ENCODE peak calls at places on chromosomes 3 and 15, in eight cellular contexts. One of them, this sample, is unnamed.
A peak's percentile ranks its signal among the peaks of the same experiment; 100 is the strongest.

GRCh38 chr3:190108789-190109188 is 11.9 kb downstream of the P3H2 start:
- DNase-seq in ovary: no peak
- DNase-seq in tibial artery: no peak
- DNase-seq in OCI-LY7: no peak
- DNase-seq in HCT116: no peak
- DNase-seq in Peyer's patch: no peak
- DNase-seq in gastrocnemius medialis: no peak
- DNase-seq in K562: no peak
- DNase-seq in this sample: no peak

GRCh38 chr3:67593761-67594234 is 60.6 kb downstream of the SUCLG2 start:
- DNase-seq in HCT116: no peak
- DNase-seq in ovary: no peak
- DNase-seq in OCI-LY7: peak; percentile 18
- DNase-seq in tibial artery: no peak
- DNase-seq in Peyer's patch: no peak
- DNase-seq in gastrocnemius medialis: no peak
- DNase-seq in K562: no peak
- DNase-seq in this sample: peak; percentile 9

GRCh38 chr3:131591394-131591990 is 88.7 kb upstream of the MRPL3 start:
- DNase-seq in K562: no peak
- DNase-seq in HCT116: no peak
- DNase-seq in OCI-LY7: no peak
- DNase-seq in tibial artery: no peak
- DNase-seq in gastrocnemius medialis: no peak
- DNase-seq in Peyer's patch: no peak
- DNase-seq in ovary: peak; percentile 51
- DNase-seq in this sample: peak; percentile 68

GRCh38 chr15:36507458-36507857 is 72.0 kb upstream of the CDIN1 start:
- DNase-seq in Peyer's patch: no peak
- DNase-seq in OCI-LY7: no peak
- DNase-seq in tibial artery: no peak
- DNase-seq in gastrocnemius medialis: no peak
- DNase-seq in HCT116: no peak
- DNase-seq in K562: no peak
- DNase-seq in ovary: no peak
- DNase-seq in this sample: no peak

GRCh38 chr15:30827625-30828303 is 76.0 kb upstream of the FAN1 start:
- DNase-seq in K562: no peak
- DNase-seq in ovary: no peak
- DNase-seq in HCT116: no peak
- DNase-seq in Peyer's patch: no peak
- DNase-seq in tibial artery: no peak
- DNase-seq in gastrocnemius medialis: no peak
- DNase-seq in OCI-LY7: no peak
- DNase-seq in this sample: no peak

GRCh38 chr3:127221062-127222035 is 28.4 kb downstream of the PRR23E start:
- DNase-seq in ovary: no peak
- DNase-seq in tibial artery: no peak
- DNase-seq in Peyer's patch: no peak
- DNase-seq in OCI-LY7: no peak
- DNase-seq in K562: no peak
- DNase-seq in HCT116: no peak
- DNase-seq in gastrocnemius medialis: no peak
- DNase-seq in this sample: no peak

GRCh38 chr3:64094713-64095079 is 71.4 kb upstream of the PSMD6 start:
- DNase-seq in Peyer's patch: no peak
- DNase-seq in K562: no peak
- DNase-seq in HCT116: no peak
- DNase-seq in OCI-LY7: no peak
- DNase-seq in tibial artery: no peak
- DNase-seq in ovary: no peak
- DNase-seq in gastrocnemius medialis: no peak
- DNase-seq in this sample: no peak

GRCh38 chr15:64503197-64503596 is 42.8 kb downstream of the ZNF609 start:
- DNase-seq in HCT116: no peak
- DNase-seq in Peyer's patch: no peak
- DNase-seq in OCI-LY7: peak; percentile 5
- DNase-seq in ovary: no peak
- DNase-seq in tibial artery: no peak
- DNase-seq in gastrocnemius medialis: no peak
- DNase-seq in K562: no peak
- DNase-seq in this sample: no peak

GRCh38 chr3:37391679-37392078 is 217.3 kb upstream of the LRRFIP2 start:
- DNase-seq in gastrocnemius medialis: no peak
- DNase-seq in HCT116: no peak
- DNase-seq in OCI-LY7: no peak
- DNase-seq in tibial artery: no peak
- DNase-seq in Peyer's patch: no peak
- DNase-seq in ovary: no peak
- DNase-seq in K562: no peak
- DNase-seq in this sample: no peak

GRCh38 chr3:187709155-187709554 is 6.8 kb upstream of the RTP2 start:
- DNase-seq in OCI-LY7: peak; percentile 34
- DNase-seq in K562: peak; percentile 20
- DNase-seq in gastrocnemius medialis: no peak
- DNase-seq in tibial artery: no peak
- DNase-seq in Peyer's patch: no peak
- DNase-seq in ovary: no peak
- DNase-seq in HCT116: peak; percentile 31
- DNase-seq in this sample: peak; percentile 16

GRCh38 chr3:19799115-19799514 is 134.9 kb downstream of the EFHB start:
- DNase-seq in gastrocnemius medialis: no peak
- DNase-seq in K562: no peak
- DNase-seq in OCI-LY7: no peak
- DNase-seq in Peyer's patch: no peak
- DNase-seq in HCT116: no peak
- DNase-seq in ovary: no peak
- DNase-seq in tibial artery: no peak
- DNase-seq in this sample: no peak

GRCh38 chr3:136862611-136862951 is 573 bp downstream of the NCK1 start:
- DNase-seq in Peyer's patch: peak; percentile 74
- DNase-seq in gastrocnemius medialis: peak; percentile 38
- DNase-seq in HCT116: peak; percentile 24
- DNase-seq in K562: peak; percentile 34
- DNase-seq in tibial artery: peak; percentile 81
- DNase-seq in ovary: peak; percentile 63
- DNase-seq in OCI-LY7: peak; percentile 68
- DNase-seq in this sample: peak; percentile 55

GRCh38 chr15:64507293-64507802 is 47.0 kb downstream of the ZNF609 start:
- DNase-seq in Peyer's patch: peak; percentile 77
- DNase-seq in OCI-LY7: peak; percentile 62
- DNase-seq in ovary: peak; percentile 84
- DNase-seq in gastrocnemius medialis: peak; percentile 22
- DNase-seq in tibial artery: peak; percentile 78
- DNase-seq in HCT116: no peak
- DNase-seq in K562: peak; percentile 21
- DNase-seq in this sample: peak; percentile 87

GRCh38 chr3:46124216-46125143 is 83.6 kb downstream of the CCR1 start:
- DNase-seq in ovary: no peak
- DNase-seq in HCT116: no peak
- DNase-seq in OCI-LY7: no peak
- DNase-seq in K562: no peak
- DNase-seq in gastrocnemius medialis: no peak
- DNase-seq in Peyer's patch: no peak
- DNase-seq in tibial artery: no peak
- DNase-seq in this sample: no peak

GRCh38 chr3:128430276-128430675 is 36.4 kb downstream of the DNAJB8 start:
- DNase-seq in gastrocnemius medialis: no peak
- DNase-seq in Peyer's patch: no peak
- DNase-seq in HCT116: no peak
- DNase-seq in OCI-LY7: no peak
- DNase-seq in K562: no peak
- DNase-seq in tibial artery: no peak
- DNase-seq in ovary: no peak
- DNase-seq in this sample: no peak

GRCh38 chr15:40444741-40445140 is 4.0 kb downstream of the BAHD1 start:
- DNase-seq in Peyer's patch: no peak
- DNase-seq in OCI-LY7: no peak
- DNase-seq in K562: no peak
- DNase-seq in gastrocnemius medialis: no peak
- DNase-seq in ovary: no peak
- DNase-seq in HCT116: no peak
- DNase-seq in tibial artery: no peak
- DNase-seq in this sample: no peak

GRCh38 chr15:39486546-39487081 is 94.3 kb upstream of the THBS1 start:
- DNase-seq in OCI-LY7: no peak
- DNase-seq in HCT116: no peak
- DNase-seq in Peyer's patch: no peak
- DNase-seq in tibial artery: no peak
- DNase-seq in gastrocnemius medialis: no peak
- DNase-seq in ovary: no peak
- DNase-seq in K562: no peak
- DNase-seq in this sample: no peak

GRCh38 chr15:78049691-78050440 is 27.6 kb downstream of the TBC1D2B start:
- DNase-seq in tibial artery: peak; percentile 48
- DNase-seq in HCT116: no peak
- DNase-seq in K562: no peak
- DNase-seq in OCI-LY7: peak; percentile 53
- DNase-seq in Peyer's patch: peak; percentile 82
- DNase-seq in ovary: no peak
- DNase-seq in gastrocnemius medialis: no peak
- DNase-seq in this sample: no peak

GRCh38 chr3:156586905-156587766 is 32.2 kb upstream of the SSR3 start:
- DNase-seq in gastrocnemius medialis: no peak
- DNase-seq in ovary: no peak
- DNase-seq in OCI-LY7: peak; percentile 10
- DNase-seq in K562: no peak
- DNase-seq in HCT116: no peak
- DNase-seq in tibial artery: no peak
- DNase-seq in Peyer's patch: no peak
- DNase-seq in this sample: no peak

GRCh38 chr3:156416846-156417581 is 137.9 kb downstream of the SSR3 start:
- DNase-seq in tibial artery: no peak
- DNase-seq in OCI-LY7: no peak
- DNase-seq in Peyer's patch: no peak
- DNase-seq in K562: no peak
- DNase-seq in gastrocnemius medialis: no peak
- DNase-seq in HCT116: no peak
- DNase-seq in ovary: no peak
- DNase-seq in this sample: peak; percentile 36

GRCh38 chr3:170222647-170223541 is 670 bp downstream of the PRKCI start:
- DNase-seq in tibial artery: no peak
- DNase-seq in Peyer's patch: peak; percentile 60
- DNase-seq in ovary: peak; percentile 45
- DNase-seq in HCT116: no peak
- DNase-seq in gastrocnemius medialis: peak; percentile 5
- DNase-seq in OCI-LY7: peak; percentile 63
- DNase-seq in K562: peak; percentile 76
- DNase-seq in this sample: peak; percentile 51

GRCh38 chr15:52463638-52464037 is 65.0 kb downstream of the MYO5A start:
- DNase-seq in K562: no peak
- DNase-seq in tibial artery: no peak
- DNase-seq in gastrocnemius medialis: no peak
- DNase-seq in Peyer's patch: no peak
- DNase-seq in OCI-LY7: peak; percentile 69
- DNase-seq in ovary: no peak
- DNase-seq in HCT116: no peak
- DNase-seq in this sample: no peak

GRCh38 chr3:37909067-37909911 is 47.6 kb downstream of the CTDSPL start:
- DNase-seq in K562: no peak
- DNase-seq in Peyer's patch: no peak
- DNase-seq in gastrocnemius medialis: no peak
- DNase-seq in ovary: no peak
- DNase-seq in OCI-LY7: no peak
- DNase-seq in tibial artery: no peak
- DNase-seq in HCT116: no peak
- DNase-seq in this sample: no peak

GRCh38 chr3:195025881-195026200 is 245.1 kb downstream of the XXYLT1 start:
- DNase-seq in OCI-LY7: no peak
- DNase-seq in K562: no peak
- DNase-seq in gastrocnemius medialis: no peak
- DNase-seq in HCT116: no peak
- DNase-seq in tibial artery: peak; percentile 45
- DNase-seq in Peyer's patch: peak; percentile 26
- DNase-seq in ovary: no peak
- DNase-seq in this sample: no peak
- TF ChIP-seq CTCF in OCI-LY7: no peak
- TF ChIP-seq CTCF in K562: no peak
- TF ChIP-seq CTCF in gastrocnemius medialis: no peak
- TF ChIP-seq CTCF in HCT116: no peak
- TF ChIP-seq CTCF in tibial artery: no peak
- TF ChIP-seq CTCF in Peyer's patch: no peak
- TF ChIP-seq CTCF in ovary: no peak
- TF ChIP-seq CTCF in this sample: no peak

GRCh38 chr15:20310603-20311002 is 231.0 kb downstream of the GOLGA6L6 start:
- DNase-seq in K562: no peak
- DNase-seq in OCI-LY7: no peak
- DNase-seq in Peyer's patch: no peak
- DNase-seq in gastrocnemius medialis: no peak
- DNase-seq in tibial artery: no peak
- DNase-seq in HCT116: no peak
- DNase-seq in ovary: no peak
- DNase-seq in this sample: no peak
- H3K9me3 ChIP-seq in K562: peaks cover 2% of the 10 kb centered on the region
- H3K9me3 ChIP-seq in OCI-LY7: peaks cover 10% of the 10 kb centered on the region
- H3K9me3 ChIP-seq in Peyer's patch: peaks cover 5% of the 10 kb centered on the region
- H3K9me3 ChIP-seq in gastrocnemius medialis: no peaks in the 10 kb centered on the region
- H3K9me3 ChIP-seq in tibial artery: no peaks in the 10 kb centered on the region
- H3K9me3 ChIP-seq in HCT116: peaks cover 11% of the 10 kb centered on the region
- H3K9me3 ChIP-seq in ovary: no peaks in the 10 kb centered on the region
- H3K9me3 ChIP-seq in this sample: no peaks in the 10 kb centered on the region

GRCh38 chr3:69746119-69746518 is 6.9 kb downstream of the MITF start:
- DNase-seq in K562: no peak
- DNase-seq in tibial artery: no peak
- DNase-seq in Peyer's patch: no peak
- DNase-seq in OCI-LY7: no peak
- DNase-seq in HCT116: no peak
- DNase-seq in gastrocnemius medialis: no peak
- DNase-seq in ovary: no peak
- DNase-seq in this sample: no peak

GRCh38 chr3:69749461-69749860 is 10.2 kb downstream of the MITF start:
- DNase-seq in tibial artery: no peak
- DNase-seq in K562: no peak
- DNase-seq in ovary: no peak
- DNase-seq in Peyer's patch: no peak
- DNase-seq in HCT116: no peak
- DNase-seq in OCI-LY7: no peak
- DNase-seq in gastrocnemius medialis: no peak
- DNase-seq in this sample: no peak

GRCh38 chr3:69745503-69745902 is 6.2 kb downstream of the MITF start:
- DNase-seq in HCT116: no peak
- DNase-seq in tibial artery: no peak
- DNase-seq in K562: no peak
- DNase-seq in OCI-LY7: no peak
- DNase-seq in gastrocnemius medialis: no peak
- DNase-seq in ovary: no peak
- DNase-seq in Peyer's patch: no peak
- DNase-seq in this sample: no peak

GRCh38 chr3:69748503-69748902 is 9.2 kb downstream of the MITF start:
- DNase-seq in K562: no peak
- DNase-seq in HCT116: no peak
- DNase-seq in gastrocnemius medialis: no peak
- DNase-seq in OCI-LY7: no peak
- DNase-seq in Peyer's patch: no peak
- DNase-seq in tibial artery: no peak
- DNase-seq in ovary: no peak
- DNase-seq in this sample: no peak

GRCh38 chr3:69747511-69748248 is 8.4 kb downstream of the MITF start:
- DNase-seq in tibial artery: no peak
- DNase-seq in HCT116: no peak
- DNase-seq in Peyer's patch: no peak
- DNase-seq in OCI-LY7: no peak
- DNase-seq in K562: no peak
- DNase-seq in ovary: no peak
- DNase-seq in gastrocnemius medialis: no peak
- DNase-seq in this sample: no peak
- H3K4me1 ChIP-seq in tibial artery: no peaks in the 10 kb centered on the region
- H3K4me1 ChIP-seq in HCT116: no peaks in the 10 kb centered on the region
- H3K4me1 ChIP-seq in Peyer's patch: no peaks in the 10 kb centered on the region
- H3K4me1 ChIP-seq in OCI-LY7: no peaks in the 10 kb centered on the region
- H3K4me1 ChIP-seq in K562: no peaks in the 10 kb centered on the region
- H3K4me1 ChIP-seq in ovary: peaks cover 37% of the 10 kb centered on the region
- H3K4me1 ChIP-seq in gastrocnemius medialis: peaks cover 95% of the 10 kb centered on the region
- H3K4me1 ChIP-seq in this sample: no peaks in the 10 kb centered on the region

GRCh38 chr15:100910119-100910518 is 9.0 kb upstream of the LRRK1 start:
- DNase-seq in Peyer's patch: peak; percentile 7
- DNase-seq in OCI-LY7: no peak
- DNase-seq in HCT116: no peak
- DNase-seq in K562: no peak
- DNase-seq in gastrocnemius medialis: no peak
- DNase-seq in tibial artery: peak; percentile 31
- DNase-seq in ovary: no peak
- DNase-seq in this sample: no peak
- TF ChIP-seq CTCF in Peyer's patch: no peak
- TF ChIP-seq CTCF in OCI-LY7: peak; percentile 58
- TF ChIP-seq CTCF in HCT116: no peak
- TF ChIP-seq CTCF in K562: peak; percentile 14
- TF ChIP-seq CTCF in gastrocnemius medialis: no peak
- TF ChIP-seq CTCF in tibial artery: no peak
- TF ChIP-seq CTCF in ovary: no peak
- TF ChIP-seq CTCF in this sample: peak; percentile 48

This sample was measured in BE2C.